ENCODE peak calls at places on chromosomes 3 and 15, in ten cellular contexts. O, R, V, H, F, Y, X, Q, B and T are unnamed samples.
A peak's percentile ranks its signal among the peaks of the same experiment; 100 is the strongest.

GRCh38 chr3:48428863-48429415 is 947 bp downstream of the PLXNB1 start:
- DNase-seq in V (no peak), X (no peak), B (peak; percentile 20), R (no peak), F (no peak), Y (no peak), O (peak; percentile 49), Q (no peak), H (no peak), T (no peak)

GRCh38 chr3:63910873-63911272 is 1.3 kb downstream of the SCAANT1 start:
- DNase-seq in V (no peak), R (no peak), B (no peak), X (peak; percentile 48), F (no peak), H (no peak), Q (no peak), O (no peak), Y (no peak), T (no peak)

GRCh38 chr15:28132524-28133275 is 33.6 kb upstream of the OCA2 start:
- DNase-seq in Q (no peak), R (no peak), X (no peak), O (no peak), V (peak; percentile 26), Y (peak; percentile 55), F (no peak), B (peak; percentile 36), H (no peak), T (no peak)

GRCh38 chr3:184556502-184557347 is 4.9 kb upstream of the EPHB3 start:
- DNase-seq in F (no peak), O (no peak), V (no peak), Y (no peak), X (no peak), B (no peak), H (no peak), R (no peak), Q (no peak), T (no peak)

GRCh38 chr3:134327594-134327975 is 46.7 kb downstream of the AMOTL2 start:
- DNase-seq in Y (no peak), V (peak; percentile 90), Q (no peak), X (no peak), H (no peak), F (no peak), O (no peak), B (peak; percentile 55), R (peak; percentile 67), T (no peak)

GRCh38 chr3:108103971-108104797 is 13.4 kb upstream of the CD47 start:
- DNase-seq in X (no peak), O (no peak), F (no peak), B (peak; percentile 75), Y (no peak), R (no peak), Q (no peak), V (no peak), H (no peak), T (peak; percentile 52)

GRCh38 chr3:122774564-122774963 is 19.1 kb downstream of the HSPBAP1 start:
- DNase-seq in R (no peak), V (no peak), Q (no peak), F (no peak), Y (no peak), H (no peak), O (no peak), X (peak; percentile 29), B (peak; percentile 47), T (no peak)

GRCh38 chr15:100695048-100695447 is 92.7 kb downstream of the ASB7 start:
- DNase-seq in X (no peak), Q (no peak), H (no peak), B (peak; percentile 63), F (no peak), O (no peak), V (no peak), Y (no peak), R (no peak), T (no peak)

GRCh38 chr3:15610083-15610482 is 8.5 kb downstream of the BTD start:
- DNase-seq in Y (no peak), O (no peak), F (no peak), H (no peak), R (peak; percentile 64), B (peak; percentile 91), V (peak; percentile 91), Q (peak; percentile 21), X (no peak), T (no peak)

GRCh38 chr15:41798607-41799487 is 24.6 kb downstream of the MAPKBP1 start:
- DNase-seq in Y (no peak), F (no peak), X (no peak), R (no peak), V (no peak), Q (no peak), B (no peak), O (no peak), H (no peak), T (no peak)

GRCh38 chr3:131494706-131495105 is 8.1 kb downstream of the MRPL3 start:
- DNase-seq in X (no peak), B (no peak), Y (no peak), F (no peak), H (no peak), V (no peak), R (no peak), Q (no peak), O (no peak), T (no peak)

GRCh38 chr3:115350606-115351005 is 203.5 kb upstream of the ZBTB20 start:
- DNase-seq in O (no peak), H (no peak), R (no peak), X (no peak), B (no peak), F (no peak), Q (no peak), V (no peak), Y (no peak), T (no peak)

GRCh38 chr15:70280781-70281180 is 183.1 kb upstream of the TLE3 start:
- DNase-seq in V (no peak), B (no peak), Y (no peak), O (no peak), R (no peak), X (no peak), Q (no peak), H (no peak), F (no peak), T (no peak)

GRCh38 chr15:30991301-30992072 is at the start of gene MTMR10:
- DNase-seq in R (peak; percentile 77), F (peak; percentile 50), X (peak; percentile 96), B (peak; percentile 89), V (peak; percentile 47), Q (peak; percentile 36), O (peak; percentile 72), H (peak; percentile 44), Y (no peak), T (peak; percentile 23)

GRCh38 chr3:129513705-129514104 is 14.7 kb upstream of the RHO start:
- DNase-seq in X (no peak), F (no peak), B (no peak), O (no peak), Y (no peak), R (no peak), H (no peak), V (no peak), Q (no peak), T (no peak)

GRCh38 chr3:159169828-159170227 is 368.0 kb downstream of the MFSD1 start:
- DNase-seq in B (peak; percentile 42), X (no peak), F (no peak), R (peak; percentile 16), V (no peak), H (no peak), O (no peak), Q (no peak), Y (no peak), T (no peak)

GRCh38 chr3:142724682-142725351 is 983 bp downstream of the TRPC1 start:
- DNase-seq in H (peak; percentile 49), Q (peak; percentile 13), R (peak; percentile 37), Y (no peak), V (peak; percentile 24), F (peak; percentile 31), X (peak; percentile 58), B (no peak), O (peak; percentile 6), T (no peak)

GRCh38 chr15:78007965-78008886 is 69.3 kb downstream of the TBC1D2B start:
- DNase-seq in R (no peak), F (no peak), Y (peak; percentile 90), O (peak; percentile 93), B (peak; percentile 83), H (no peak), V (peak; percentile 55), X (no peak), Q (no peak), T (no peak)

GRCh38 chr3:50272911-50273688 is 4.2 kb downstream of the SEMA3B start:
- DNase-seq in F (peak; percentile 57), Y (peak; percentile 89), H (peak; percentile 70), R (peak; percentile 77), B (peak; percentile 77), Q (no peak), V (no peak), X (peak; percentile 99), O (peak; percentile 79), T (no peak)

GRCh38 chr3:30751610-30752299 is 142.7 kb downstream of the GADL1 start:
- DNase-seq in O (no peak), Y (no peak), V (no peak), H (peak; percentile 22), Q (peak; percentile 15), R (no peak), B (peak; percentile 71), F (no peak), X (peak; percentile 19), T (peak; percentile 11)

GRCh38 chr3:163058190-163058854 is 1561.7 kb downstream of the OTOL1 start:
- DNase-seq in H (no peak), R (no peak), B (peak; percentile 36), O (no peak), F (no peak), V (no peak), X (no peak), Y (no peak), Q (no peak), T (peak; percentile 5)

GRCh38 chr15:76327191-76328105 is 9.1 kb upstream of the ISL2 start:
- DNase-seq in V (peak; percentile 84), Y (peak; percentile 51), F (no peak), H (no peak), X (no peak), B (no peak), O (no peak), Q (no peak), R (no peak), T (peak; percentile 82)

GRCh38 chr15:76418352-76419140 is 82.0 kb downstream of the ISL2 start:
- DNase-seq in H (no peak), Q (no peak), R (no peak), F (no peak), Y (no peak), O (no peak), B (no peak), X (no peak), V (no peak), T (no peak)

GRCh38 chr15:64379216-64379960 is 1.9 kb downstream of the PCLAF start:
- DNase-seq in B (no peak), V (no peak), H (no peak), Y (no peak), Q (no peak), F (no peak), R (no peak), O (no peak), X (no peak), T (peak; percentile 36)

GRCh38 chr3:78580691-78581090 is 1187.1 kb downstream of the ROBO1 start:
- DNase-seq in Y (no peak), B (no peak), O (no peak), H (no peak), Q (no peak), R (no peak), F (no peak), V (no peak), X (no peak), T (no peak)

GRCh38 chr3:59258591-59258990 is 208.8 kb upstream of the CFAP20DC start:
- DNase-seq in R (no peak), H (no peak), Q (no peak), X (no peak), B (no peak), Y (no peak), O (no peak), V (no peak), F (no peak), T (no peak)

GRCh38 chr15:88449581-88449980 is 17.6 kb downstream of the MRPL46 start:
- DNase-seq in V (no peak), F (no peak), Q (no peak), O (no peak), H (no peak), B (no peak), Y (no peak), R (no peak), X (no peak), T (no peak)